ENCODE peak calls at places on chromosomes 16 and 17, in five cellular contexts. One of them, this sample, is unnamed.

GRCh38 chr16:51569204-51569911 is 418.3 kb upstream of the SALL1 start:
- DNase-seq in GM18507: no peak
- DNase-seq in NCI-H2227 treated with DMSO at 0.1 percent for 48 hours: no peak
- DNase-seq in activated naive CD8-positive, alpha-beta T cell treated with anti-CD3 and anti-CD28 coated beads, Interleukin-2, amount 50 U/mL, for 24 hours: no peak
- DNase-seq in WTC11: no peak
- DNase-seq in this sample: no peak

GRCh38 chr16:4052801-4053662 is 63.2 kb downstream of the ADCY9 start:
- DNase-seq in NCI-H2227 treated with DMSO at 0.1 percent for 48 hours: peak
- DNase-seq in activated naive CD8-positive, alpha-beta T cell treated with anti-CD3 and anti-CD28 coated beads, Interleukin-2, amount 50 U/mL, for 24 hours: no peak
- DNase-seq in GM18507: no peak
- DNase-seq in WTC11: no peak
- DNase-seq in this sample: no peak

GRCh38 chr17:45277992-45278391 is 16.1 kb upstream of the SPATA32 start:
- DNase-seq in activated naive CD8-positive, alpha-beta T cell treated with anti-CD3 and anti-CD28 coated beads, Interleukin-2, amount 50 U/mL, for 24 hours: no peak
- DNase-seq in NCI-H2227 treated with DMSO at 0.1 percent for 48 hours: no peak
- DNase-seq in WTC11: no peak
- DNase-seq in GM18507: no peak
- DNase-seq in this sample: no peak

GRCh38 chr17:50183439-50184001 is 17.7 kb downstream of the SGCA start:
- DNase-seq in GM18507: no peak
- DNase-seq in NCI-H2227 treated with DMSO at 0.1 percent for 48 hours: no peak
- DNase-seq in activated naive CD8-positive, alpha-beta T cell treated with anti-CD3 and anti-CD28 coated beads, Interleukin-2, amount 50 U/mL, for 24 hours: no peak
- DNase-seq in WTC11: no peak
- DNase-seq in this sample: no peak

GRCh38 chr16:58498341-58499091 is 1.4 kb upstream of the NDRG4 start:
- DNase-seq in GM18507: no peak
- DNase-seq in activated naive CD8-positive, alpha-beta T cell treated with anti-CD3 and anti-CD28 coated beads, Interleukin-2, amount 50 U/mL, for 24 hours: no peak
- DNase-seq in WTC11: no peak
- DNase-seq in NCI-H2227 treated with DMSO at 0.1 percent for 48 hours: no peak
- DNase-seq in this sample: no peak

GRCh38 chr17:19306160-19307111 is 56.1 kb downstream of the B9D1 start:
- DNase-seq in activated naive CD8-positive, alpha-beta T cell treated with anti-CD3 and anti-CD28 coated beads, Interleukin-2, amount 50 U/mL, for 24 hours: peak
- DNase-seq in GM18507: peak
- DNase-seq in NCI-H2227 treated with DMSO at 0.1 percent for 48 hours: no peak
- DNase-seq in WTC11: no peak
- DNase-seq in this sample: no peak

GRCh38 chr16:4865231-4865860 is 18.1 kb downstream of the UBN1 start:
- DNase-seq in GM18507: no peak
- DNase-seq in NCI-H2227 treated with DMSO at 0.1 percent for 48 hours: no peak
- DNase-seq in activated naive CD8-positive, alpha-beta T cell treated with anti-CD3 and anti-CD28 coated beads, Interleukin-2, amount 50 U/mL, for 24 hours: no peak
- DNase-seq in WTC11: no peak
- DNase-seq in this sample: no peak

GRCh38 chr16:86517652-86518258 is 7.4 kb downstream of the FOXF1 start:
- DNase-seq in activated naive CD8-positive, alpha-beta T cell treated with anti-CD3 and anti-CD28 coated beads, Interleukin-2, amount 50 U/mL, for 24 hours: peak
- DNase-seq in NCI-H2227 treated with DMSO at 0.1 percent for 48 hours: no peak
- DNase-seq in GM18507: no peak
- DNase-seq in WTC11: peak
- DNase-seq in this sample: peak

GRCh38 chr16:391885-392335 is 5.1 kb upstream of the NME4 start:
- DNase-seq in NCI-H2227 treated with DMSO at 0.1 percent for 48 hours: peak
- DNase-seq in activated naive CD8-positive, alpha-beta T cell treated with anti-CD3 and anti-CD28 coated beads, Interleukin-2, amount 50 U/mL, for 24 hours: peak
- DNase-seq in WTC11: peak
- DNase-seq in GM18507: no peak
- DNase-seq in this sample: peak

GRCh38 chr17:2020721-2021120 is 4.4 kb downstream of the RTN4RL1 start:
- DNase-seq in GM18507: no peak
- DNase-seq in NCI-H2227 treated with DMSO at 0.1 percent for 48 hours: no peak
- DNase-seq in WTC11: no peak
- DNase-seq in activated naive CD8-positive, alpha-beta T cell treated with anti-CD3 and anti-CD28 coated beads, Interleukin-2, amount 50 U/mL, for 24 hours: no peak
- DNase-seq in this sample: no peak

GRCh38 chr16:89442990-89443726 is 47.2 kb downstream of the ANKRD11 start:
- DNase-seq in activated naive CD8-positive, alpha-beta T cell treated with anti-CD3 and anti-CD28 coated beads, Interleukin-2, amount 50 U/mL, for 24 hours: no peak
- DNase-seq in GM18507: no peak
- DNase-seq in WTC11: no peak
- DNase-seq in NCI-H2227 treated with DMSO at 0.1 percent for 48 hours: no peak
- DNase-seq in this sample: peak

GRCh38 chr17:60163108-60163784 is 13.5 kb downstream of the CA4 start:
- DNase-seq in NCI-H2227 treated with DMSO at 0.1 percent for 48 hours: no peak
- DNase-seq in activated naive CD8-positive, alpha-beta T cell treated with anti-CD3 and anti-CD28 coated beads, Interleukin-2, amount 50 U/mL, for 24 hours: no peak
- DNase-seq in WTC11: no peak
- DNase-seq in GM18507: no peak
- DNase-seq in this sample: peak

GRCh38 chr17:64133546-64134215 is 3.7 kb upstream of the ERN1 start:
- DNase-seq in GM18507: peak
- DNase-seq in activated naive CD8-positive, alpha-beta T cell treated with anti-CD3 and anti-CD28 coated beads, Interleukin-2, amount 50 U/mL, for 24 hours: no peak
- DNase-seq in WTC11: no peak
- DNase-seq in NCI-H2227 treated with DMSO at 0.1 percent for 48 hours: peak
- DNase-seq in this sample: peak

GRCh38 chr16:57648125-57648524 is 19.7 kb downstream of the ADGRG1 start:
- DNase-seq in NCI-H2227 treated with DMSO at 0.1 percent for 48 hours: no peak
- DNase-seq in WTC11: no peak
- DNase-seq in GM18507: no peak
- DNase-seq in activated naive CD8-positive, alpha-beta T cell treated with anti-CD3 and anti-CD28 coated beads, Interleukin-2, amount 50 U/mL, for 24 hours: no peak
- DNase-seq in this sample: no peak

GRCh38 chr17:66783656-66784381 is 51.1 kb upstream of the CACNG5 start:
- DNase-seq in activated naive CD8-positive, alpha-beta T cell treated with anti-CD3 and anti-CD28 coated beads, Interleukin-2, amount 50 U/mL, for 24 hours: no peak
- DNase-seq in GM18507: no peak
- DNase-seq in NCI-H2227 treated with DMSO at 0.1 percent for 48 hours: no peak
- DNase-seq in WTC11: no peak
- DNase-seq in this sample: no peak

GRCh38 chr16:25433388-25433787 is 175.7 kb upstream of the ZKSCAN2 start:
- DNase-seq in NCI-H2227 treated with DMSO at 0.1 percent for 48 hours: no peak
- DNase-seq in GM18507: no peak
- DNase-seq in WTC11: no peak
- DNase-seq in activated naive CD8-positive, alpha-beta T cell treated with anti-CD3 and anti-CD28 coated beads, Interleukin-2, amount 50 U/mL, for 24 hours: no peak
- DNase-seq in this sample: no peak

GRCh38 chr17:20210180-20210579 is 201.0 kb downstream of the SPECC1 start:
- DNase-seq in GM18507: no peak
- DNase-seq in WTC11: no peak
- DNase-seq in NCI-H2227 treated with DMSO at 0.1 percent for 48 hours: no peak
- DNase-seq in activated naive CD8-positive, alpha-beta T cell treated with anti-CD3 and anti-CD28 coated beads, Interleukin-2, amount 50 U/mL, for 24 hours: no peak
- DNase-seq in this sample: no peak

GRCh38 chr16:25771812-25772568 is 80.2 kb downstream of the HS3ST4 start:
- DNase-seq in activated naive CD8-positive, alpha-beta T cell treated with anti-CD3 and anti-CD28 coated beads, Interleukin-2, amount 50 U/mL, for 24 hours: no peak
- DNase-seq in GM18507: no peak
- DNase-seq in NCI-H2227 treated with DMSO at 0.1 percent for 48 hours: no peak
- DNase-seq in WTC11: no peak
- DNase-seq in this sample: no peak